ENCODE peak calls at places on chromosome 9, in five cellular contexts. One of them, this sample, is unnamed.

GRCh38 chr9:71783120-71783523 is 14.8 kb upstream of the CEMIP2 start:
- DNase-seq in A549: no peak
- DNase-seq in HepG2: peak; percentile 45
- DNase-seq in GM12878: no peak
- DNase-seq in K562: no peak
- DNase-seq in this sample: no peak

GRCh38 chr9:15103321-15103720 is 193.1 kb upstream of the FREM1 start:
- DNase-seq in A549: no peak
- DNase-seq in HepG2: no peak
- DNase-seq in GM12878: no peak
- DNase-seq in K562: no peak
- DNase-seq in this sample: no peak

GRCh38 chr9:33180526-33181184 is 13.5 kb upstream of the B4GALT1 start:
- DNase-seq in A549: no peak
- DNase-seq in HepG2: no peak
- DNase-seq in GM12878: no peak
- DNase-seq in K562: no peak
- DNase-seq in this sample: no peak

GRCh38 chr9:113635586-113635985 is 172.1 kb downstream of the RGS3 start:
- DNase-seq in A549: no peak
- DNase-seq in HepG2: no peak
- DNase-seq in GM12878: no peak
- DNase-seq in K562: no peak
- DNase-seq in this sample: no peak

GRCh38 chr9:93674580-93675335 is 98.4 kb downstream of the PHF2 start:
- DNase-seq in A549: no peak
- DNase-seq in HepG2: no peak
- DNase-seq in GM12878: no peak
- DNase-seq in K562: no peak
- DNase-seq in this sample: no peak

GRCh38 chr9:127112683-127113539 is 9.5 kb downstream of the ANGPTL2 start:
- DNase-seq in A549: no peak
- DNase-seq in HepG2: no peak
- DNase-seq in GM12878: no peak
- DNase-seq in K562: no peak
- DNase-seq in this sample: no peak

GRCh38 chr9:129291041-129291501 is 113.0 kb upstream of the IER5L start:
- DNase-seq in A549: no peak
- DNase-seq in HepG2: no peak
- DNase-seq in GM12878: no peak
- DNase-seq in K562: no peak
- DNase-seq in this sample: no peak

GRCh38 chr9:35756275-35756742 is 2.2 kb upstream of the MSMP start:
- DNase-seq in A549: no peak
- DNase-seq in HepG2: no peak
- DNase-seq in GM12878: no peak
- DNase-seq in K562: no peak
- DNase-seq in this sample: no peak

GRCh38 chr9:128920381-128921058 is at the start of gene PHYHD1:
- DNase-seq in A549: no peak
- DNase-seq in HepG2: no peak
- DNase-seq in GM12878: no peak
- DNase-seq in K562: no peak
- DNase-seq in this sample: peak; percentile 32

GRCh38 chr9:124766815-124767554 is 4.1 kb downstream of the NR6A1 start:
- DNase-seq in A549: peak; percentile 60
- DNase-seq in HepG2: no peak
- DNase-seq in GM12878: no peak
- DNase-seq in K562: no peak
- DNase-seq in this sample: peak; percentile 39
- TF ChIP-seq CTCF in A549: no peak
- TF ChIP-seq CTCF in HepG2: no peak
- TF ChIP-seq CTCF in GM12878: peak; percentile 17
- TF ChIP-seq CTCF in K562: no peak
- TF ChIP-seq CTCF in this sample: peak; percentile 1

DNA sequence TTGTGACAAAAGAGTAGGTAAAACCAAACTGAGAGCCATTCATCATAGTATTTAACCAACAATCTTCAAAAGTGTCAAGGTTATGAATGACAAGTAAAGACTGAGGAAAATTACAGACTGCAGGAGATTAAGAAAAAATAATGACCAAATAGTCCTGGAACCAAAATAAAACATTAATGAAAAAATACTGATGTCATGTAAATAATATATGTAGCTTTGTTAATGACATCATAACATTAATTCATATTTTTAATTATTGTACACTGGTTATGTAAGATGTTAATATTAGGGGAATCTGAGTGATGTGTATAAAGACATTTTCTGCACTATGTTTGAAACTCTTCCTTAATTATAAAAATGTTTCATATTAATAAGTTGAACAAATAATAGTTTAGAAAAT is 436.7 kb downstream of the CYLC2 start:
- DNase-seq in A549: no peak
- DNase-seq in HepG2: no peak
- DNase-seq in GM12878: no peak
- DNase-seq in K562: no peak
- DNase-seq in this sample: no peak
- H3K4me3 ChIP-seq in A549: no peak overlapping the region
- H3K4me3 ChIP-seq in HepG2: no peak overlapping the region
- H3K4me3 ChIP-seq in GM12878: no peak overlapping the region
- H3K4me3 ChIP-seq in K562: no peak overlapping the region
- H3K4me3 ChIP-seq in this sample: no peak overlapping the region

GRCh38 chr9:4854191-4854590 is 61.4 kb downstream of the RCL1 start:
- DNase-seq in A549: no peak
- DNase-seq in HepG2: no peak
- DNase-seq in GM12878: no peak
- DNase-seq in K562: no peak
- DNase-seq in this sample: no peak
- TF ChIP-seq MYC in A549: no peak
- TF ChIP-seq MYC in HepG2: no peak
- TF ChIP-seq MYC in GM12878: no peak
- TF ChIP-seq MYC in K562: no peak
- TF ChIP-seq MYC in this sample: no peak

DNA sequence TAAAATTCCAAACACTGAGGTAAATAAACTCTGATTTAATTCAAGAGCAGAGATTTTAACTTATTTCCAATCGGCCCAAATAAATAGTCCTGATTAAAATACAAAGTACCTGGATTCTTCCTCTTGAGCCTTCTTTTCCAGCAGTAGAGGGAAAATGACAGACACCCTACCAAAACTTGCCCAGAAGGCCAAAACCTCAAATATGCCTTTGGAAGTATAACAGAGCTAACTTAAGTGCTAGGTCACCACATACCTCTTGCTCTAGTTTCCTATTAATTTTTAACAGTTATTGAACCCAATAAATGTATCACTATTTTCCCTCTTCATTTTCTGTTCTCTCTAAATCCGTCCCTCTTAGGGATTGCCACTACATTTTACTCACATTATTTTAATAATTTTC is 1.4 kb downstream of the BAAT start:
- DNase-seq in A549: no peak
- DNase-seq in HepG2: no peak
- DNase-seq in GM12878: no peak
- DNase-seq in K562: no peak
- DNase-seq in this sample: no peak
- TF ChIP-seq CTCF in A549: no peak
- TF ChIP-seq CTCF in HepG2: no peak
- TF ChIP-seq CTCF in GM12878: no peak
- TF ChIP-seq CTCF in K562: no peak
- TF ChIP-seq CTCF in this sample: no peak